ENCODE peak calls at places on chromosome 9, in five cellular contexts. One of them, this sample, is unnamed.

GRCh38 chr9:4381744-4382143 is 81.9 kb upstream of the GLIS3 start:
- DNase-seq in SK-N-SH: no peak
- DNase-seq in fibroblast of lung: no peak
- DNase-seq in fibroblast of pulmonary artery: no peak
- DNase-seq in psoas muscle: no peak
- DNase-seq in this sample: no peak

GRCh38 chr9:33331411-33331891 is 41.1 kb downstream of the NFX1 start:
- DNase-seq in SK-N-SH: peak; percentile 45
- DNase-seq in fibroblast of lung: peak; percentile 49
- DNase-seq in fibroblast of pulmonary artery: peak; percentile 27
- DNase-seq in psoas muscle: no peak
- DNase-seq in this sample: no peak

GRCh38 chr9:81819859-81820546 is 108.2 kb upstream of the SPATA31D4 start:
- DNase-seq in SK-N-SH: no peak
- DNase-seq in fibroblast of lung: peak; percentile 38
- DNase-seq in fibroblast of pulmonary artery: no peak
- DNase-seq in psoas muscle: no peak
- DNase-seq in this sample: no peak

GRCh38 chr9:79155308-79155707 is 416.5 kb upstream of the TLE4 start:
- DNase-seq in SK-N-SH: no peak
- DNase-seq in fibroblast of lung: no peak
- DNase-seq in fibroblast of pulmonary artery: no peak
- DNase-seq in psoas muscle: no peak
- DNase-seq in this sample: no peak

GRCh38 chr9:123438321-123438720 is 82.3 kb downstream of the CRB2 start:
- DNase-seq in SK-N-SH: no peak
- DNase-seq in fibroblast of lung: peak; percentile 21
- DNase-seq in fibroblast of pulmonary artery: peak; percentile 31
- DNase-seq in psoas muscle: no peak
- DNase-seq in this sample: no peak

GRCh38 chr9:3960661-3961144 is 339.2 kb downstream of the GLIS3 start:
- DNase-seq in SK-N-SH: no peak
- DNase-seq in fibroblast of lung: peak; percentile 77
- DNase-seq in fibroblast of pulmonary artery: no peak
- DNase-seq in psoas muscle: no peak
- DNase-seq in this sample: no peak

GRCh38 chr9:35729101-35729500 is 2.9 kb downstream of the TLN1 start:
- DNase-seq in SK-N-SH: no peak
- DNase-seq in fibroblast of lung: peak; percentile 35
- DNase-seq in fibroblast of pulmonary artery: no peak
- DNase-seq in psoas muscle: no peak
- DNase-seq in this sample: no peak

GRCh38 chr9:81814794-81815464 is 113.3 kb upstream of the SPATA31D4 start:
- DNase-seq in SK-N-SH: no peak
- DNase-seq in fibroblast of lung: no peak
- DNase-seq in fibroblast of pulmonary artery: no peak
- DNase-seq in psoas muscle: no peak
- DNase-seq in this sample: no peak

GRCh38 chr9:18821794-18822193 is 211.2 kb downstream of the SAXO1 start:
- DNase-seq in SK-N-SH: no peak
- DNase-seq in fibroblast of lung: no peak
- DNase-seq in fibroblast of pulmonary artery: no peak
- DNase-seq in psoas muscle: no peak
- DNase-seq in this sample: no peak

GRCh38 chr9:96156578-96156977 is 145.4 kb downstream of the HSD17B3 start:
- DNase-seq in SK-N-SH: no peak
- DNase-seq in fibroblast of lung: no peak
- DNase-seq in fibroblast of pulmonary artery: no peak
- DNase-seq in psoas muscle: no peak
- DNase-seq in this sample: no peak

GRCh38 chr9:20358201-20358600 is 264.1 kb downstream of the MLLT3 start:
- DNase-seq in SK-N-SH: no peak
- DNase-seq in fibroblast of lung: peak; percentile 30
- DNase-seq in fibroblast of pulmonary artery: peak; percentile 45
- DNase-seq in psoas muscle: no peak
- DNase-seq in this sample: no peak

GRCh38 chr9:19162956-19163355 is 35.7 kb upstream of the PLIN2 start:
- DNase-seq in SK-N-SH: no peak
- DNase-seq in fibroblast of lung: peak; percentile 55
- DNase-seq in fibroblast of pulmonary artery: peak; percentile 72
- DNase-seq in psoas muscle: peak; percentile 60
- DNase-seq in this sample: peak; percentile 51

GRCh38 chr9:71760901-71761300 is 7.4 kb downstream of the CEMIP2 start:
- DNase-seq in SK-N-SH: no peak
- DNase-seq in fibroblast of lung: no peak
- DNase-seq in fibroblast of pulmonary artery: no peak
- DNase-seq in psoas muscle: peak; percentile 23
- DNase-seq in this sample: no peak

GRCh38 chr9:109242751-109243150 is 75.7 kb upstream of the FRRS1L start:
- DNase-seq in SK-N-SH: no peak
- DNase-seq in fibroblast of lung: no peak
- DNase-seq in fibroblast of pulmonary artery: no peak
- DNase-seq in psoas muscle: no peak
- DNase-seq in this sample: no peak

GRCh38 chr9:134374301-134375010 is 48.2 kb downstream of the RXRA start:
- DNase-seq in SK-N-SH: peak; percentile 76
- DNase-seq in fibroblast of lung: no peak
- DNase-seq in fibroblast of pulmonary artery: no peak
- DNase-seq in psoas muscle: peak; percentile 84
- DNase-seq in this sample: peak; percentile 78

GRCh38 chr9:32839486-32839885 is 56.1 kb downstream of the TMEM215 start:
- DNase-seq in SK-N-SH: no peak
- DNase-seq in fibroblast of lung: no peak
- DNase-seq in fibroblast of pulmonary artery: no peak
- DNase-seq in psoas muscle: no peak
- DNase-seq in this sample: no peak

GRCh38 chr9:105074501-105074900 is 146.5 kb upstream of the ABCA1 start:
- DNase-seq in SK-N-SH: no peak
- DNase-seq in fibroblast of lung: peak; percentile 59
- DNase-seq in fibroblast of pulmonary artery: no peak
- DNase-seq in psoas muscle: no peak
- DNase-seq in this sample: no peak

GRCh38 chr9:78510035-78510434 is 213.1 kb downstream of the PSAT1 start:
- DNase-seq in SK-N-SH: no peak
- DNase-seq in fibroblast of lung: no peak
- DNase-seq in fibroblast of pulmonary artery: no peak
- DNase-seq in psoas muscle: no peak
- DNase-seq in this sample: no peak

GRCh38 chr9:653421-653820 is 188.1 kb upstream of the DMRT1 start:
- DNase-seq in SK-N-SH: no peak
- DNase-seq in fibroblast of lung: no peak
- DNase-seq in fibroblast of pulmonary artery: no peak
- DNase-seq in psoas muscle: no peak
- DNase-seq in this sample: no peak

GRCh38 chr9:137167752-137168574 is 1.9 kb downstream of the LRRC26 start:
- DNase-seq in SK-N-SH: peak; percentile 82
- DNase-seq in fibroblast of lung: peak; percentile 39
- DNase-seq in fibroblast of pulmonary artery: no peak
- DNase-seq in psoas muscle: no peak
- DNase-seq in this sample: peak; percentile 87

GRCh38 chr9:131337131-131337848 is 47.8 kb downstream of the PLPP7 start:
- DNase-seq in SK-N-SH: no peak
- DNase-seq in fibroblast of lung: no peak
- DNase-seq in fibroblast of pulmonary artery: no peak
- DNase-seq in psoas muscle: no peak
- DNase-seq in this sample: no peak

GRCh38 chr9:136085815-136086212 is 9.3 kb downstream of the NACC2 start:
- DNase-seq in SK-N-SH: peak; percentile 39
- DNase-seq in fibroblast of lung: no peak
- DNase-seq in fibroblast of pulmonary artery: no peak
- DNase-seq in psoas muscle: peak; percentile 65
- DNase-seq in this sample: peak; percentile 86

GRCh38 chr9:100474950-100475276 is 2.0 kb downstream of the TMEFF1 start:
- DNase-seq in SK-N-SH: peak; percentile 12
- DNase-seq in fibroblast of lung: no peak
- DNase-seq in fibroblast of pulmonary artery: no peak
- DNase-seq in psoas muscle: no peak
- DNase-seq in this sample: no peak

GRCh38 chr9:29422445-29422844 is 1849.2 kb upstream of the C9orf72 start:
- DNase-seq in SK-N-SH: no peak
- DNase-seq in fibroblast of lung: no peak
- DNase-seq in fibroblast of pulmonary artery: no peak
- DNase-seq in psoas muscle: no peak
- DNase-seq in this sample: no peak

GRCh38 chr9:89440548-89440947 is 57.4 kb downstream of the SEMA4D start:
- DNase-seq in SK-N-SH: no peak
- DNase-seq in fibroblast of lung: no peak
- DNase-seq in fibroblast of pulmonary artery: no peak
- DNase-seq in psoas muscle: peak; percentile 77
- DNase-seq in this sample: peak; percentile 93

GRCh38 chr9:113556877-113557593 is 93.5 kb downstream of the RGS3 start:
- DNase-seq in SK-N-SH: no peak
- DNase-seq in fibroblast of lung: peak; percentile 49
- DNase-seq in fibroblast of pulmonary artery: peak; percentile 15
- DNase-seq in psoas muscle: no peak
- DNase-seq in this sample: peak; percentile 10

DNA sequence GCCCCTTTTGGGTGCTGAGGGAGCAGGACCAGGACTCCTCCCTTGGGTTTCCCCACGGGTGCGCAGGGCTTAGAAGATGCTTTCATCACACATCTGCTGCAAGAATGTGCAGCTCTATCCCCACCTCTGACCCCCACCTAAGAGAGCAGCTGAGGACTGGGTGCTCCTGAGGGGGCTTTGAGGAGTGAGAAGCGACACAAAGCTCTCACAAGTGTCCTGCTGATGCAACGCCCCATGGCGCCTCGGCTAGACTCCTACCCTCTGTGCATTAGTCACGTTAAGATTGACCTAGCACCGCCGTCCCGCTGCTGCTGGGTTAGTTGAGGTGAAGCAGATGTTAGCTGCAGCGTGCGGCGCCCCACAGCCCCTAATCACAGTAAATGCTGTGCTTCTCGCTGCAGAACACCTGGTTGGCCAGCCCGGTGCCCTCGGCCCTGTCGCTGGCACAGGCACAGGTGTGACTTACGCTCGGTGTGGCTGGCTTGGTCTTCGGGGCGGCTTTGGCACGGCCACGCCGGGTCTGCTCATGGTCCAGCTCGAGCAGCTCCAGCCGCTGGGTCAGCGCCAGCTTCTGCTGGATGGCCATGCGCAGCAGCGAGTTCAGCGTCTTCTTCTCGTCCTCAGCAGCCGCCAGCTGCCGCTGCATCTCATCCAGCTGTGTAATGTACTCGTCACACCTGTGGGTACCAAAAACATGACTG is 45.0 kb upstream of the IPPK start:
- DNase-seq in SK-N-SH: no peak
- DNase-seq in fibroblast of lung: no peak
- DNase-seq in fibroblast of pulmonary artery: no peak
- DNase-seq in psoas muscle: no peak
- DNase-seq in this sample: peak; percentile 81
- H3K4me3 ChIP-seq in SK-N-SH: no peak overlapping the region
- H3K4me3 ChIP-seq in fibroblast of lung: no peak overlapping the region
- H3K4me3 ChIP-seq in fibroblast of pulmonary artery: no peak overlapping the region
- H3K4me3 ChIP-seq in psoas muscle: no peak overlapping the region
- H3K4me3 ChIP-seq in this sample: no peak overlapping the region

GRCh38 chr9:75198436-75198835 is 110.1 kb downstream of the OSTF1 start:
- DNase-seq in SK-N-SH: peak; percentile 12
- DNase-seq in fibroblast of lung: no peak
- DNase-seq in fibroblast of pulmonary artery: no peak
- DNase-seq in psoas muscle: no peak
- DNase-seq in this sample: no peak

GRCh38 chr9:75197521-75197920 is 109.2 kb downstream of the OSTF1 start:
- DNase-seq in SK-N-SH: no peak
- DNase-seq in fibroblast of lung: no peak
- DNase-seq in fibroblast of pulmonary artery: peak; percentile 35
- DNase-seq in psoas muscle: no peak
- DNase-seq in this sample: no peak

GRCh38 chr9:75201480-75202209 is 113.3 kb downstream of the OSTF1 start:
- DNase-seq in SK-N-SH: no peak
- DNase-seq in fibroblast of lung: no peak
- DNase-seq in fibroblast of pulmonary artery: no peak
- DNase-seq in psoas muscle: no peak
- DNase-seq in this sample: no peak

GRCh38 chr9:75200892-75201470 is 112.7 kb downstream of the OSTF1 start:
- DNase-seq in SK-N-SH: peak; percentile 30
- DNase-seq in fibroblast of lung: peak; percentile 66
- DNase-seq in fibroblast of pulmonary artery: peak; percentile 69
- DNase-seq in psoas muscle: no peak
- DNase-seq in this sample: no peak
- TF ChIP-seq CTCF in SK-N-SH: peak; percentile 78
- TF ChIP-seq CTCF in fibroblast of lung: peak; percentile 49
- TF ChIP-seq CTCF in fibroblast of pulmonary artery: peak; percentile 63
- TF ChIP-seq CTCF in psoas muscle: peak; percentile 53
- TF ChIP-seq CTCF in this sample: peak; percentile 53

GRCh38 chr9:86659413-86660046 is 287.8 kb downstream of the GAS1 start:
- DNase-seq in SK-N-SH: no peak
- DNase-seq in fibroblast of lung: no peak
- DNase-seq in fibroblast of pulmonary artery: no peak
- DNase-seq in psoas muscle: no peak
- DNase-seq in this sample: no peak

GRCh38 chr9:86662890-86663468 is 284.3 kb downstream of the GAS1 start:
- DNase-seq in SK-N-SH: no peak
- DNase-seq in fibroblast of lung: no peak
- DNase-seq in fibroblast of pulmonary artery: no peak
- DNase-seq in psoas muscle: no peak
- DNase-seq in this sample: no peak

GRCh38 chr9:86664603-86665002 is 282.7 kb downstream of the GAS1 start:
- DNase-seq in SK-N-SH: no peak
- DNase-seq in fibroblast of lung: no peak
- DNase-seq in fibroblast of pulmonary artery: no peak
- DNase-seq in psoas muscle: no peak
- DNase-seq in this sample: no peak

GRCh38 chr9:86663905-86664304 is 283.4 kb downstream of the GAS1 start:
- DNase-seq in SK-N-SH: no peak
- DNase-seq in fibroblast of lung: no peak
- DNase-seq in fibroblast of pulmonary artery: no peak
- DNase-seq in psoas muscle: no peak
- DNase-seq in this sample: no peak

GRCh38 chr9:86660146-86660545 is 287.2 kb downstream of the GAS1 start:
- DNase-seq in SK-N-SH: no peak
- DNase-seq in fibroblast of lung: peak; percentile 77
- DNase-seq in fibroblast of pulmonary artery: peak; percentile 56
- DNase-seq in psoas muscle: no peak
- DNase-seq in this sample: no peak
- H3K4me3 ChIP-seq in SK-N-SH: no peak overlapping the region
- H3K4me3 ChIP-seq in fibroblast of lung: no peak overlapping the region
- H3K4me3 ChIP-seq in fibroblast of pulmonary artery: no peak overlapping the region
- H3K4me3 ChIP-seq in psoas muscle: no peak overlapping the region
- H3K4me3 ChIP-seq in this sample: no peak overlapping the region

GRCh38 chr9:27801511-27801910 is 228.2 kb upstream of the C9orf72 start:
- DNase-seq in SK-N-SH: no peak
- DNase-seq in fibroblast of lung: no peak
- DNase-seq in fibroblast of pulmonary artery: no peak
- DNase-seq in psoas muscle: no peak
- DNase-seq in this sample: no peak

GRCh38 chr9:27800159-27800558 is 226.9 kb upstream of the C9orf72 start:
- DNase-seq in SK-N-SH: no peak
- DNase-seq in fibroblast of lung: no peak
- DNase-seq in fibroblast of pulmonary artery: no peak
- DNase-seq in psoas muscle: no peak
- DNase-seq in this sample: no peak

DNA sequence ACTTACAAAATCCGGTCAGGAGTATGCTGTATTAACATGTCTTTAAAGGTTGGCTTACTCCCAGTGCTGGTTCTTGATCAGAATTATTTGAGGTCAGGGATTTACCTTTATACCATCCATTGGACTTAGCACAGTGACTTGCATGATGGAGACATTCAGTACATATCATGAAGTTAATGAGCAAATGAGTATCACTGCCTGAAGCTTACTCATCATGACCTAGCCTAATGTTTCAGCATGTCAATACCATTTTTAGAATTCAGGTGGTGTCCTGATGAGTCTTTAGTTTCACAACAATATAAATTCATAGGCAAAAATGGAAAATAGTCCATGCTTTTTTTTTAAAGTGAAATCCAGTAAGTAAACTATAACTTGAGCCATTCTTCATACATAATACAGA is 226.0 kb upstream of the C9orf72 start:
- DNase-seq in SK-N-SH: no peak
- DNase-seq in fibroblast of lung: no peak
- DNase-seq in fibroblast of pulmonary artery: no peak
- DNase-seq in psoas muscle: no peak
- DNase-seq in this sample: no peak
- TF ChIP-seq CTCF in SK-N-SH: no peak
- TF ChIP-seq CTCF in fibroblast of lung: no peak
- TF ChIP-seq CTCF in fibroblast of pulmonary artery: no peak
- TF ChIP-seq CTCF in psoas muscle: no peak
- TF ChIP-seq CTCF in this sample: no peak